ENCODE peak calls at places on chromosome 10, in eight cellular contexts. One of them, this sample, is unnamed.

GRCh38 chr10:103966671-103967432 is at the start of gene SLK:
- DNase-seq in LoVo: peak
- DNase-seq in NCI-H1436: peak
- DNase-seq in hepatic stellate cell: peak
- DNase-seq in ovary: peak
- DNase-seq in Right ventricle myocardium superior: peak
- DNase-seq in NAMALWA: peak
- DNase-seq in T-helper 22 cell: peak
- DNase-seq in this sample: peak

GRCh38 chr10:123864923-123865322 is 26.7 kb downstream of the CPXM2 start:
- DNase-seq in LoVo: no peak
- DNase-seq in NCI-H1436: no peak
- DNase-seq in hepatic stellate cell: no peak
- DNase-seq in ovary: no peak
- DNase-seq in Right ventricle myocardium superior: no peak
- DNase-seq in NAMALWA: no peak
- DNase-seq in T-helper 22 cell: no peak
- DNase-seq in this sample: no peak

GRCh38 chr10:4353964-4354363 is 472.0 kb upstream of the AKR1E2 start:
- DNase-seq in LoVo: peak
- DNase-seq in NCI-H1436: no peak
- DNase-seq in hepatic stellate cell: no peak
- DNase-seq in ovary: no peak
- DNase-seq in Right ventricle myocardium superior: no peak
- DNase-seq in NAMALWA: no peak
- DNase-seq in T-helper 22 cell: no peak
- DNase-seq in this sample: no peak

GRCh38 chr10:59808896-59809643 is 55.8 kb upstream of the MRLN start:
- DNase-seq in LoVo: peak
- DNase-seq in NCI-H1436: peak
- DNase-seq in hepatic stellate cell: peak
- DNase-seq in ovary: peak
- DNase-seq in Right ventricle myocardium superior: peak
- DNase-seq in NAMALWA: peak
- DNase-seq in T-helper 22 cell: no peak
- DNase-seq in this sample: peak

GRCh38 chr10:4825868-4826787 is at the start of gene AKR1E2:
- DNase-seq in LoVo: peak
- DNase-seq in NCI-H1436: peak
- DNase-seq in hepatic stellate cell: peak
- DNase-seq in ovary: peak
- DNase-seq in Right ventricle myocardium superior: peak
- DNase-seq in NAMALWA: no peak
- DNase-seq in T-helper 22 cell: peak
- DNase-seq in this sample: peak

GRCh38 chr10:4663162-4663992 is 162.6 kb upstream of the AKR1E2 start:
- DNase-seq in LoVo: peak
- DNase-seq in NCI-H1436: peak
- DNase-seq in hepatic stellate cell: peak
- DNase-seq in ovary: peak
- DNase-seq in Right ventricle myocardium superior: no peak
- DNase-seq in NAMALWA: peak
- DNase-seq in T-helper 22 cell: no peak
- DNase-seq in this sample: peak

GRCh38 chr10:97542169-97543024 is 30.2 kb upstream of the ANKRD2 start:
- DNase-seq in LoVo: peak
- DNase-seq in NCI-H1436: no peak
- DNase-seq in hepatic stellate cell: peak
- DNase-seq in ovary: peak
- DNase-seq in Right ventricle myocardium superior: peak
- DNase-seq in NAMALWA: no peak
- DNase-seq in T-helper 22 cell: no peak
- DNase-seq in this sample: peak

GRCh38 chr10:24723386-24723787 is 300 bp downstream of the ARHGAP21 start:
- DNase-seq in LoVo: peak
- DNase-seq in NCI-H1436: no peak
- DNase-seq in hepatic stellate cell: peak
- DNase-seq in ovary: peak
- DNase-seq in Right ventricle myocardium superior: no peak
- DNase-seq in NAMALWA: peak
- DNase-seq in T-helper 22 cell: no peak
- DNase-seq in this sample: no peak

GRCh38 chr10:132162021-132162531 is 24.7 kb upstream of the DPYSL4 start:
- DNase-seq in LoVo: no peak
- DNase-seq in NCI-H1436: peak
- DNase-seq in hepatic stellate cell: no peak
- DNase-seq in ovary: no peak
- DNase-seq in Right ventricle myocardium superior: peak
- DNase-seq in NAMALWA: peak
- DNase-seq in T-helper 22 cell: no peak
- DNase-seq in this sample: no peak